ENCODE peak calls at places on chromosomes 16 and 17, in nine cellular contexts. O, Q, P, X, C, M, L, S and H are unnamed samples.

GRCh38 chr16:81443688-81444447 is 740 bp upstream of the CMIP start:
- DNase-seq in M (no peak), L (no peak), C (peak; percentile 49), Q (no peak), X (no peak), P (no peak), O (no peak), S (no peak), H (peak; percentile 28)

GRCh38 chr17:32496348-32497078 is 9.7 kb downstream of the CDK5R1 start:
- DNase-seq in O (peak; percentile 94), P (no peak), L (no peak), C (no peak), M (no peak), X (no peak), S (no peak), Q (peak; percentile 84), H (no peak)

GRCh38 chr17:48492401-48493298 is 38.2 kb downstream of the HOXB1 start:
- DNase-seq in M (peak; percentile 41), O (peak; percentile 56), P (peak; percentile 55), S (peak; percentile 50), Q (peak; percentile 69), X (peak; percentile 75), L (peak; percentile 57), C (peak; percentile 80), H (peak; percentile 77)

GRCh38 chr17:70622382-70623260 is 453.3 kb downstream of the KCNJ2 start:
- DNase-seq in L (peak; percentile 58), X (peak; percentile 74), P (no peak), M (peak; percentile 84), Q (peak; percentile 19), O (peak; percentile 59), S (no peak), C (peak; percentile 67), H (peak; percentile 26)

GRCh38 chr16:28187595-28188004 is 24.2 kb downstream of the XPO6 start:
- DNase-seq in M (no peak), S (no peak), Q (no peak), P (peak; percentile 69), C (no peak), X (no peak), O (no peak), L (peak; percentile 89), H (no peak)

GRCh38 chr17:72176516-72176851 is 55.7 kb downstream of the SOX9 start:
- DNase-seq in M (no peak), S (no peak), Q (no peak), P (no peak), X (no peak), L (no peak), C (peak; percentile 38), O (no peak), H (no peak)

GRCh38 chr17:78126895-78127239 is 1.7 kb downstream of the TMC6 start:
- DNase-seq in M (no peak), Q (no peak), P (no peak), S (no peak), C (no peak), X (no peak), O (no peak), L (no peak), H (no peak)

GRCh38 chr17:63804328-63804727 is 22.9 kb upstream of the PSMC5 start:
- DNase-seq in O (no peak), C (no peak), L (no peak), P (no peak), X (no peak), M (no peak), Q (no peak), S (no peak), H (no peak)

GRCh38 chr16:58907297-58907696 is 173.2 kb upstream of the GOT2 start:
- DNase-seq in P (no peak), O (no peak), C (no peak), Q (no peak), X (no peak), S (no peak), L (no peak), M (no peak), H (no peak)

GRCh38 chr16:47061204-47061603 is 82.5 kb downstream of the NETO2 start:
- DNase-seq in C (no peak), O (no peak), Q (no peak), S (no peak), L (no peak), M (no peak), P (no peak), X (no peak), H (no peak)

GRCh38 chr17:64024781-64025731 is 4.6 kb upstream of the ICAM2 start:
- DNase-seq in L (no peak), Q (no peak), P (peak; percentile 85), X (peak; percentile 45), O (peak; percentile 52), C (no peak), S (no peak), M (no peak), H (no peak)